ENCODE peak calls at places on chromosomes 1 and 21, in six cellular contexts. D is tibial nerve, Q is stomach, W is PC-9, A is cardiac muscle cell, B is heart left ventricle. X is an unnamed sample. For H3K9me3, the result is how much of the 10 kb centered on the place peaks cover.

GRCh38 chr1:59007820-59008598 is 224.2 kb upstream of the JUN start:
- DNase-seq in A (peak), Q (no peak), B (no peak), D (no peak), W (no peak), X (no peak)

GRCh38 chr1:199551967-199552565 is 475.4 kb upstream of the NR5A2 start:
- DNase-seq in A (peak), D (no peak), W (peak), Q (no peak), B (no peak), X (no peak)

GRCh38 chr21:29145354-29145782 is 14.9 kb downstream of the MAP3K7CL start:
- DNase-seq in B (no peak), W (no peak), Q (no peak), D (no peak), A (peak), X (no peak)

GRCh38 chr1:155978973-155979429 is 654 bp upstream of the ARHGEF2 start:
- DNase-seq in A (no peak), W (peak), Q (no peak), B (no peak), D (no peak), X (peak)

GRCh38 chr1:243394610-243395490 is 139.0 kb downstream of the SDCCAG8 start:
- DNase-seq in B (no peak), A (no peak), W (no peak), D (no peak), Q (no peak), X (no peak)

GRCh38 chr1:9296850-9297249 is 4.2 kb downstream of the SPSB1 start:
- DNase-seq in Q (no peak), A (no peak), D (peak), B (peak), W (no peak), X (no peak)

GRCh38 chr1:67367370-67368345 is 60.0 kb downstream of the IL12RB2 start:
- DNase-seq in A (peak), D (no peak), Q (peak), B (no peak), W (peak), X (no peak)

GRCh38 chr1:117654485-117655219 is 48.8 kb downstream of the TENT5C start:
- DNase-seq in Q (no peak), W (no peak), D (no peak), B (no peak), A (no peak), X (no peak)

GRCh38 chr1:75901371-75901770 is 30.8 kb downstream of the ASB17 start:
- DNase-seq in D (no peak), B (no peak), Q (no peak), A (no peak), W (no peak), X (no peak)

GRCh38 chr1:9449106-9449627 is 90.1 kb upstream of the SLC25A33 start:
- DNase-seq in A (peak), Q (no peak), D (no peak), B (peak), W (no peak), X (peak)

GRCh38 chr1:224203243-224204016 is 20.4 kb downstream of the DEGS1 start:
- DNase-seq in W (peak), Q (peak), B (peak), A (peak), D (peak), X (no peak)

GRCh38 chr1:222098382-222098781 is 356.5 kb upstream of the DUSP10 start:
- DNase-seq in A (no peak), W (no peak), Q (no peak), B (no peak), D (no peak), X (no peak)

GRCh38 chr1:208557046-208557445 is 312.9 kb upstream of the PLXNA2 start:
- DNase-seq in W (no peak), Q (no peak), B (no peak), A (no peak), D (no peak), X (no peak)

GRCh38 chr1:21355956-21356355 is 65.7 kb upstream of the ECE1 start:
- DNase-seq in D (no peak), Q (no peak), W (peak), B (no peak), A (no peak), X (no peak)

GRCh38 chr1:36187800-36188593 is 32.0 kb downstream of the MAP7D1 start:
- DNase-seq in D (peak), B (peak), A (peak), Q (peak), W (peak), X (peak)
- H3K4me3 ChIP-seq in D (no peak), B (no peak), A (no peak), Q (no peak), W (no peak), X (no peak)

DNA sequence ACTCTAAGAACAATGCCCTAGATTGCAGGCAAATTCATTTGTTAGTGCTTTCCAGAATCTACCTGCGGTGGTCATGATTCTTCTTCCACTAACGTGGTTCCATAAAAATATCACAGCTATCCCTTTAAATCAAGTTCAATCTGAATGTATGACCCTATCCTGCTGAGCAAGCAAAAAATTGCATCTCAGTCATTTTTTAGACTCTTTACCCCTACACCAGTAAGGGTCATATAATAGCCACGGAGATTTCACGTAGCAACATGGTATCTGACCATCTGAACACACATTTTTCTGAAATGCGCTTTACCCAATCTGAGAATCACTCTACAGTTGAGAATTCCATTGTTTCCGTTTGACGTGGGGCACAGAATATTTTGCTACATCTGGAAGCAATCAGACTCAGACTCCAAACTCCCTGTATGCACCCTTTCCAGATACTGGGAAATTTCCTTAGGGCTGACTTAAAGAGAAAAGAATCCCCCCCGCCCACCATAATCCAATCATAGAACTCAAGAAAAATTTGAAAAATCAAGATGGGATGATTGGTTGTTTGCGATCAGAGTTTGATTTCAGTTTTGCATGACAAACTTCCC is 699.2 kb upstream of the ZP4 start:
- DNase-seq in W (no peak), Q (no peak), D (no peak), A (peak), B (no peak), X (no peak)
- H3K9me3 ChIP-seq in W (under half), Q (under half), D (under half), A (under half), B (under half), X (under half)

GRCh38 chr1:19862944-19863343 is 19.3 kb upstream of the OTUD3 start:
- DNase-seq in W (no peak), Q (no peak), D (no peak), B (no peak), A (no peak), X (no peak)

GRCh38 chr1:19863804-19864203 is 18.4 kb upstream of the OTUD3 start:
- DNase-seq in Q (no peak), A (peak), D (no peak), B (no peak), W (no peak), X (peak)

GRCh38 chr1:19866029-19866428 is 16.2 kb upstream of the OTUD3 start:
- DNase-seq in Q (no peak), W (no peak), B (no peak), A (no peak), D (no peak), X (no peak)

GRCh38 chr1:19866758-19867157 is 15.4 kb upstream of the OTUD3 start:
- DNase-seq in A (no peak), B (no peak), W (peak), D (no peak), Q (no peak), X (no peak)

GRCh38 chr1:19864304-19865160 is 17.7 kb upstream of the OTUD3 start:
- DNase-seq in D (no peak), Q (no peak), A (no peak), W (no peak), B (no peak), X (no peak)
- H3K4me3 ChIP-seq in D (no peak), Q (no peak), A (no peak), W (no peak), B (no peak), X (no peak)

DNA sequence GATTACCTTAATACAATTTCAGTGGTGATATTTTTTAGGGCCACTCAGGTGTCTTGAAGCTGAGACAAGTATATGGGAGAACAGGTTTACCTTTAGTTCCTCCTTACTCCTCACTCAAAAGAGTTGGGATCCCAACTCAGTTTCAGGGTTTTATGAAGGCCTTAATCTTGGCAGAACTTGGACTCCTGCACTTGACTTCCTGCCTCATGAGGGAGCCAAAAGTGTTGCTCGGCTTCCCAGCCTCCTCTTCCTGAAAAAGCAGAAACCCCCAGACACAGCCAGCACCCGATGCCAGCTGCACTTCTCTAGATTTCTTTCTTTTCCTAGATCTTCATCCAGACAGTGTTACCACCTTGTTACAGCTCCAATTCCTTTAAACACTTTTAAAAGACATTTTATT is 70.8 kb upstream of the TMPRSS2 start:
- DNase-seq in W (no peak), A (no peak), Q (no peak), D (no peak), B (no peak), X (no peak)
- H3K9me3 ChIP-seq in W (under half), A (under half), Q (under half), D (under half), B (under half), X (under half)

GRCh38 chr1:66012076-66012769 is 219.5 kb downstream of the PDE4B start:
- DNase-seq in B (no peak), W (no peak), Q (no peak), A (no peak), D (no peak), X (no peak)
- H3K4me3 ChIP-seq in B (no peak), W (no peak), Q (no peak), A (no peak), D (no peak), X (no peak)

GRCh38 chr21:23398726-23399125 is 2208.6 kb downstream of the MRPL39 start:
- DNase-seq in B (no peak), W (no peak), Q (no peak), A (no peak), D (no peak), X (no peak)
- H3K9me3 ChIP-seq in B (under half), W (under half), Q (under half), A (under half), D (under half), X (under half)

DNA sequence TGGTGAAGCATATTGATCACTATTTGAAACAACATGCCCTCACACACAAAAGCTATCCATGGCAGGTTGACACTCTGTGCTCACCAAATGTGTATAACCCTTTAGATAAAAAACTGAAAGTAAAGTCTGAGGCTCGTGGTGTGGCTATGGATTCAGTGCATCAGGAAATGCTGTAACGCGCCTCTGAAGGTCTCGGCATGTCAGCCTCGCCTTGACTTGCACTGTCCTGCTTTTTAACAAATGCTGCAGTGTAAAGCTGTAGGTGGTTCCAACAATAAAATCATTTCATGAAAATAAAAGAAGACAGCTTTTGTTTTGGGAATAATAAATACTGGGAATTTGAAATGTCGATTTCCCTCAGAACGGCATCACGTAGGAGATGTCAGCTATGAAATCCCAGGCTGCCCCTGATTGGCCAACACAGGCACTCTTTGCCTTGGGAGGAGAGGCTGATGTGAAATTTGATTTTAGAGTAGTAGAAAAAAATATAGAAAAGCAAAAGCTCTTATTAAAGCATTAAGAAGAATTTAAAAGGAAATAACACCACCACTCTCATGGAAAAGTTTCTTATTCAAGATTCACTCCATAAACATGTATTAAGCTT is 168.2 kb downstream of the DSCAM start:
- DNase-seq in W (no peak), D (no peak), A (no peak), B (no peak), Q (no peak), X (no peak)
- H3K4me3 ChIP-seq in W (no peak), D (no peak), A (no peak), B (no peak), Q (no peak), X (no peak)

GRCh38 chr21:9760398-9761074 is 760.8 kb upstream of the TPTE start:
- DNase-seq in D (no peak), A (no peak), Q (no peak), W (no peak), B (no peak), X (no peak)
- H3K9me3 ChIP-seq in D (under half), A (under half), Q (half or more), W (under half), B (under half), X (under half)